ENCODE peak calls at places on chromosome 12, in seven cellular contexts. H is psoas muscle; X is IMR-90; D is WERI-Rb-1; E is ovary; J is effector memory CD4-positive, alpha-beta T cell; T is mesendoderm. F is an unnamed sample. For H3K27me3 and H3K36me3, the result is how much of the 10 kb centered on the place peaks cover.

GRCh38 chr12:112823582-112824149 is 32.1 kb downstream of the RPH3A start:
- DNase-seq in X (no peak), J (no peak), H (no peak), D (no peak), T (peak), E (no peak), F (no peak)

GRCh38 chr12:9127484-9127883 is 11.8 kb upstream of the A2M start:
- DNase-seq in J (no peak), E (no peak), D (no peak), T (no peak), X (no peak), H (peak), F (no peak)

GRCh38 chr12:90630006-90630405 is 325.0 kb downstream of the CCER1 start:
- DNase-seq in H (no peak), J (no peak), D (no peak), T (no peak), X (peak), E (no peak), F (no peak)

GRCh38 chr12:13173537-13173936 is 23.0 kb upstream of the EMP1 start:
- DNase-seq in T (peak), J (no peak), D (no peak), X (peak), E (peak), H (peak), F (no peak)

GRCh38 chr12:2319136-2319535 is 266.3 kb downstream of the CACNA1C start:
- DNase-seq in D (no peak), J (no peak), X (no peak), E (no peak), T (no peak), H (no peak), F (no peak)

GRCh38 chr12:125263385-125263784 is 198.2 kb downstream of the AACS start:
- DNase-seq in T (no peak), J (no peak), E (no peak), H (no peak), D (no peak), X (no peak), F (no peak)

GRCh38 chr12:69546693-69547438 is 38.4 kb upstream of the CCT2 start:
- DNase-seq in D (no peak), J (no peak), X (no peak), E (no peak), T (no peak), H (no peak), F (no peak)

GRCh38 chr12:25121916-25122315 is 73.0 kb downstream of the DNAI7 start:
- DNase-seq in E (no peak), H (no peak), D (no peak), X (peak), J (no peak), T (no peak), F (no peak)

GRCh38 chr12:122276242-122276641 is 9.9 kb upstream of the VPS33A start:
- DNase-seq in E (no peak), D (no peak), X (no peak), J (no peak), H (no peak), T (no peak), F (no peak)

GRCh38 chr12:127810026-127810425 is 456.9 kb upstream of the TMEM132C start:
- DNase-seq in E (no peak), J (no peak), D (no peak), T (peak), H (no peak), X (no peak), F (no peak)

GRCh38 chr12:114440450-114441383 is 34.8 kb upstream of the TBX5 start:
- DNase-seq in E (no peak), D (no peak), H (no peak), T (peak), X (no peak), J (no peak), F (no peak)

GRCh38 chr12:114439833-114440449 is 34.0 kb upstream of the TBX5 start:
- DNase-seq in E (no peak), X (no peak), J (no peak), D (no peak), H (no peak), T (no peak), F (no peak)

GRCh38 chr12:114434341-114434740 is 28.4 kb upstream of the TBX5 start:
- DNase-seq in T (no peak), H (no peak), J (no peak), X (peak), D (no peak), E (no peak), F (no peak)

GRCh38 chr12:114439306-114439705 is 33.4 kb upstream of the TBX5 start:
- DNase-seq in J (no peak), D (no peak), E (no peak), H (no peak), T (no peak), X (no peak), F (no peak)

DNA sequence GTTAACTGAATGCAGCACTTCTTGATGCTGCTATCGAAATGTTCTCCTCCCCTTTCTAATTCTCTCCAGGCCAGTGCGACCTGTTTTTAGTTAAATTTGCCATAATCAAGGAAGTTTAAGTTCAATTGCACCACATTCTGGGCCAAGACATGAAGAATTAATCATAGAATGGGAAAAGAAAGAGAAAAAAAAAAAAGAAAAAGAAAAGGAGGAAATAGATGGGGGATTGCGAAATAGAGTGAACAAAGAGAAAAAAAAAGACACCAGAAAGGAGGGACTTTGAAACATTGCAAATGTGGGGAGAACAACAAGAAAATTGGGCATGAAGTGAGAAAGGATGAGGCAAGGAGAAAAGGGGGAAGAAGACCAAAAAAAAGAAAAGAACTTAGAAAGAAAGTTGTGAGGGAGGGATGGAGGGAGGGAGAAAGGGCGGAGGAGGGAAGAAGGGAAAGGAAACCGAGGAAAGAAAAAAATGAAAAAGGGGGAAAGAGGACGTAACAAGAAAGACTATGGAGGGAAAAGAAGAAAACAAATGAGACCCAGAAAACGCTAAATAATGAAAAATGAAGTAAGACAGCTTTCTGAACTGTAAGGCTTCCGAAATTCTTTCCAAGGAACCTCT is 32.8 kb upstream of the TBX5 start:
- DNase-seq in X (no peak), H (no peak), J (no peak), E (no peak), D (no peak), T (no peak), F (no peak)
- H3K27me3 ChIP-seq in X (half or more), H (half or more), J (under half), E (under half), D (half or more), T (half or more), F (under half)

GRCh38 chr12:6226002-6226700 is 26.0 kb downstream of the CD9 start:
- DNase-seq in E (peak), J (no peak), T (no peak), H (peak), D (no peak), X (peak), F (no peak)
- H3K36me3 ChIP-seq in E (under half), J (under half), T (under half), H (under half), D (under half), X (under half), F (under half)

GRCh38 chr12:111254106-111254505 is 114.8 kb downstream of the PHETA1 start:
- DNase-seq in J (no peak), X (no peak), D (no peak), H (no peak), E (no peak), T (no peak), F (no peak)

GRCh38 chr12:111256629-111257434 is 112.1 kb downstream of the PHETA1 start:
- DNase-seq in J (no peak), T (no peak), D (no peak), E (no peak), X (no peak), H (no peak), F (no peak)

GRCh38 chr12:111257435-111257902 is 111.4 kb downstream of the PHETA1 start:
- DNase-seq in D (no peak), E (no peak), H (no peak), J (no peak), X (no peak), T (no peak), F (no peak)

GRCh38 chr12:111253213-111253612 is 115.7 kb downstream of the PHETA1 start:
- DNase-seq in J (no peak), E (no peak), T (no peak), H (no peak), D (no peak), X (no peak), F (no peak)

GRCh38 chr12:111255261-111255660 is 113.6 kb downstream of the PHETA1 start:
- DNase-seq in X (no peak), H (no peak), E (no peak), T (no peak), J (no peak), D (no peak), F (no peak)
- H3K27me3 ChIP-seq in X (under half), H (under half), E (under half), T (under half), J (under half), D (under half), F (under half)

GRCh38 chr12:49097381-49097780 is 2.8 kb upstream of the DHH start:
- DNase-seq in J (no peak), T (no peak), X (no peak), H (no peak), D (peak), E (no peak), F (no peak)
- H3K36me3 ChIP-seq in J (under half), T (under half), X (under half), H (under half), D (under half), E (under half), F (under half)

DNA sequence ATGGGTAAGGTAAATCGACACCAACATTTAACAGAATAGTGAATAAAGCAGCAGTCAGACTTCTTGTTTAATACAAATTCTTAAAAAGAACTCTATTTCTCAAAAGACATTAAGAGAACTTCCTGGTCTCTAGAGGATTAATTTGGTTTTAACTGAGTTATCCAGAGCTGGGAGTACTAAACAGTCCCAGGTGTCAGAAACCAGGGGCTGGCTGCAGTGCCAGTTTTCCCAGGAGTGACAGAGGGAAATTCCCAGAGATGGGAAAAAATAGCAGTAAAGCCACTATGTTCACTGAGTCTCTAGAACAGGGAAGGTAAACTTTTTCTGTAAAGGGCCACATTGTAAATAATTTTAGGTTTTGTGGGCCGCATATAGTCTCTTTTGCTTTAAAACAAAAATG is 8.8 kb downstream of the ATP5MC2 start:
- DNase-seq in E (no peak), H (no peak), X (no peak), T (no peak), J (no peak), D (no peak), F (no peak)
- H3K27me3 ChIP-seq in E (under half), H (under half), X (under half), T (under half), J (under half), D (under half), F (under half)

GRCh38 chr12:11861155-11861863 is 209.4 kb upstream of the BCL2L14 start:
- DNase-seq in D (no peak), X (no peak), E (no peak), T (peak), J (no peak), H (no peak), F (no peak)

GRCh38 chr12:11861864-11862600 is 208.7 kb upstream of the BCL2L14 start:
- DNase-seq in T (no peak), D (peak), E (no peak), X (no peak), J (no peak), H (no peak), F (no peak)

GRCh38 chr12:11863988-11864387 is 206.8 kb upstream of the BCL2L14 start:
- DNase-seq in T (peak), H (no peak), X (no peak), D (no peak), J (no peak), E (no peak), F (no peak)

GRCh38 chr12:11863478-11863906 is 207.2 kb upstream of the BCL2L14 start:
- DNase-seq in T (no peak), H (peak), J (no peak), E (peak), D (no peak), X (no peak), F (no peak)

GRCh38 chr12:11862794-11863193 is 207.9 kb upstream of the BCL2L14 start:
- DNase-seq in J (no peak), H (no peak), D (no peak), E (peak), T (peak), X (peak), F (no peak)
- H3K36me3 ChIP-seq in J (under half), H (under half), D (under half), E (under half), T (under half), X (under half), F (under half)

DNA sequence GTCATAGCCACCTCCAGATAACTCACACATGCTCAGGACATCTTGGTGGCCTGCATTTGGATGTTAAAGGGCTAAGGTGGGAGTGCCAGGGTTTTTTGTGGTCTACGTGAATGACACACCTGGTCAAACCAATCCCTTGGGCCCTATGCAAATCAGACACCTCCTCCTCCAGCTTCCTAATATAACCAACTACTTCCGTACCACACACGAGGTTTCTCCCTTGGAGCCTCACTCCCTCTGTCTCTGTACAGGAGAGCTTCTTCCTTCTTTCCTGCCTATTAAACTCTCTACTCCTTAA is 19.6 kb downstream of the APOBEC1 start:
- DNase-seq in T (no peak), H (no peak), J (no peak), D (no peak), X (no peak), E (no peak), F (no peak)
- H3K27me3 ChIP-seq in T (under half), H (under half), J (under half), D (under half), X (under half), E (under half), F (under half)

GRCh38 chr12:113912761-113913295 is 53.3 kb downstream of the RBM19 start:
- DNase-seq in H (peak), T (peak), E (peak), J (peak), D (peak), X (peak), F (peak)
- H3K36me3 ChIP-seq in H (under half), T (under half), E (under half), J (half or more), D (under half), X (under half), F (under half)

GRCh38 chr12:119990382-119990874 is 1.4 kb downstream of the BICDL1 start:
- DNase-seq in X (no peak), E (no peak), D (peak), T (peak), H (no peak), J (no peak), F (no peak)

GRCh38 chr12:119992129-119992705 is 3.2 kb downstream of the BICDL1 start:
- DNase-seq in J (no peak), D (no peak), E (no peak), H (no peak), X (no peak), T (no peak), F (no peak)

GRCh38 chr12:119998471-119999245 is 9.6 kb downstream of the BICDL1 start:
- DNase-seq in E (no peak), X (no peak), T (no peak), D (no peak), J (no peak), H (no peak), F (no peak)

GRCh38 chr12:119996417-119996816 is 7.4 kb downstream of the BICDL1 start:
- DNase-seq in X (no peak), D (no peak), J (no peak), H (no peak), T (no peak), E (no peak), F (no peak)

DNA sequence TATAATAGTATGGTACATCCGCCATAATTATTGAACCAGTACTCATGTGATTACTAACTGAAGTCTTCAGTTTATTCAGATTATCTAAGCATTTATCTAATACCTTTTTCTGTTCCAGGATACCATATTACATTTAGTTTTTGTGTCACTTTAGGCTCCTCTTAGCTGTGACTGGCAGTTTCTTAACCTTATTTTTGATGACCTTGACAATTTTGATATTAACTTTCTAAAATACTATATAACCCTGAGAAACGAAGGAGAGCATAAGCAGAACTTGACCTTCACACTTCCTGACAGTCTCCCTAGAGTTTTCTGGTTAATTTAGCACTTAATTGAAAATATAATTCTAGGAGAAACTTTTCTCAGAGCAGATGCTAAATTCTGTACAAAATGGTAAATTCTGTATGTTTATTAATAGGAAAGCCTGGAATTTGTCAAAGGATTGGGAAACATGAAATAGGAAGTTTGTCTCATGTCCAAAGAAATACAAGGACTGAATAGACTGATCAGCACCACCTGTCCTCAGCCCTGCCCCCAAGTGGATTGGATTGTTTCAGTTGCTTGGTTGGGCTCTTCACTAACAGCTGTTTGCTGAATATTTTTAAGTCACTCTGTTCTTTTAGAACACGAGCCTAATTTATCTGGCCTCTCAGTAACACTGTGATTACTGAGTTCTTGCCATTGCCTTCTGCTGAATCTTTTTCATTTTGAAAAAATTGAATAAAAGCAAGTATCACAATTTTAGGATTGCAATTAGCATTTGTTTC is 6.0 kb downstream of the BICDL1 start:
- DNase-seq in E (no peak), T (no peak), H (no peak), J (no peak), D (no peak), X (no peak), F (no peak)
- H3K27me3 ChIP-seq in E (under half), T (under half), H (half or more), J (under half), D (under half), X (under half), F (under half)